ENCODE peak calls at places on chromosomes 2 and 18, in eight cellular contexts. Y is lower leg skin, J is body of pancreas, Z is T follicular helper cell, C is K562, P is GM10248, X is neural crest cell, M is Caki2. T is an unnamed sample.

GRCh38 chr18:79991494-79991893 is 3.1 kb upstream of the TXNL4A start:
- DNase-seq in Y (no peak), J (no peak), Z (no peak), C (no peak), P (no peak), X (no peak), M (no peak), T (no peak)

GRCh38 chr2:199979398-199979797 is 24.0 kb downstream of the MAIP1 start:
- DNase-seq in Y (no peak), J (no peak), Z (no peak), C (no peak), P (no peak), X (no peak), M (no peak), T (no peak)

GRCh38 chr2:17588031-17588430 is 47.5 kb downstream of the VSNL1 start:
- DNase-seq in Y (no peak), J (no peak), Z (no peak), C (no peak), P (no peak), X (no peak), M (no peak), T (no peak)

GRCh38 chr2:43675646-43676321 is 445 bp downstream of the C1GALT1C1L start:
- DNase-seq in Y (no peak), J (no peak), Z (no peak), C (no peak), P (no peak), X (no peak), M (no peak), T (no peak)

GRCh38 chr2:230691005-230691647 is 21.5 kb upstream of the CAB39 start:
- DNase-seq in Y (no peak), J (no peak), Z (no peak), C (no peak), P (no peak), X (no peak), M (peak), T (no peak)

GRCh38 chr18:58900015-58900649 is 35.5 kb downstream of the ZNF532 start:
- DNase-seq in Y (no peak), J (no peak), Z (no peak), C (no peak), P (no peak), X (peak), M (no peak), T (no peak)

GRCh38 chr2:226515344-226516055 is 284.1 kb downstream of the IRS1 start:
- DNase-seq in Y (no peak), J (no peak), Z (no peak), C (no peak), P (no peak), X (no peak), M (no peak), T (no peak)

GRCh38 chr2:20633794-20634259 is 17.1 kb downstream of the HS1BP3 start:
- DNase-seq in Y (no peak), J (peak), Z (no peak), C (peak), P (peak), X (no peak), M (no peak), T (no peak)

GRCh38 chr2:150688016-150688415 is 200.5 kb upstream of the RND3 start:
- DNase-seq in Y (no peak), J (no peak), Z (no peak), C (no peak), P (no peak), X (no peak), M (no peak), T (no peak)

GRCh38 chr18:36942264-36942663 is 113.3 kb downstream of the KIAA1328 start:
- DNase-seq in Y (no peak), J (no peak), Z (no peak), C (peak), P (peak), X (no peak), M (no peak), T (no peak)

GRCh38 chr2:215948051-215948450 is 65.3 kb downstream of the MREG start:
- DNase-seq in Y (no peak), J (no peak), Z (no peak), C (no peak), P (no peak), X (no peak), M (no peak), T (no peak)

GRCh38 chr2:71282493-71282892 is 49.1 kb upstream of the ZNF638 start:
- DNase-seq in Y (no peak), J (no peak), Z (no peak), C (no peak), P (no peak), X (no peak), M (peak), T (no peak)